ENCODE peak calls at places on chromosomes 4 and X, in ten cellular contexts. One of them, this sample, is unnamed.

GRCh38 chr4:151810476-151810875 is 49.7 kb upstream of the GATB start:
- DNase-seq in pancreas: no peak
- DNase-seq in Karpas-422: no peak
- DNase-seq in K562: no peak
- DNase-seq in CD4-positive, alpha-beta T cell: no peak
- DNase-seq in mammary epithelial cell: no peak
- DNase-seq in RWPE2: no peak
- DNase-seq in A673: no peak
- DNase-seq in transverse colon: no peak
- DNase-seq in AG04450: no peak
- DNase-seq in this sample: no peak

GRCh38 chrX:123085311-123085940 is 98.7 kb upstream of the GRIA3 start:
- DNase-seq in pancreas: no peak
- DNase-seq in Karpas-422: no peak
- DNase-seq in K562: no peak
- DNase-seq in CD4-positive, alpha-beta T cell: no peak
- DNase-seq in mammary epithelial cell: no peak
- DNase-seq in RWPE2: no peak
- DNase-seq in A673: no peak
- DNase-seq in transverse colon: no peak
- DNase-seq in AG04450: no peak
- DNase-seq in this sample: no peak

GRCh38 chr4:111945014-111945413 is 200.2 kb upstream of the FAM241A start:
- DNase-seq in pancreas: no peak
- DNase-seq in Karpas-422: no peak
- DNase-seq in K562: no peak
- DNase-seq in CD4-positive, alpha-beta T cell: no peak
- DNase-seq in mammary epithelial cell: no peak
- DNase-seq in RWPE2: no peak
- DNase-seq in A673: no peak
- DNase-seq in transverse colon: no peak
- DNase-seq in AG04450: no peak
- DNase-seq in this sample: no peak

GRCh38 chr4:188408244-188409067 is 269.2 kb downstream of the TRIML1 start:
- DNase-seq in pancreas: no peak
- DNase-seq in Karpas-422: no peak
- DNase-seq in K562: no peak
- DNase-seq in CD4-positive, alpha-beta T cell: no peak
- DNase-seq in mammary epithelial cell: peak; percentile 56
- DNase-seq in RWPE2: no peak
- DNase-seq in A673: no peak
- DNase-seq in transverse colon: no peak
- DNase-seq in AG04450: no peak
- DNase-seq in this sample: no peak

GRCh38 chr4:153131478-153132069 is 72.7 kb upstream of the TRIM2 start:
- DNase-seq in pancreas: no peak
- DNase-seq in Karpas-422: no peak
- DNase-seq in K562: no peak
- DNase-seq in CD4-positive, alpha-beta T cell: no peak
- DNase-seq in mammary epithelial cell: no peak
- DNase-seq in RWPE2: peak; percentile 9
- DNase-seq in A673: peak; percentile 39
- DNase-seq in transverse colon: no peak
- DNase-seq in AG04450: no peak
- DNase-seq in this sample: no peak

GRCh38 chrX:68895339-68896250 is 66.8 kb downstream of the EFNB1 start:
- DNase-seq in pancreas: no peak
- DNase-seq in Karpas-422: no peak
- DNase-seq in K562: peak; percentile 5
- DNase-seq in CD4-positive, alpha-beta T cell: no peak
- DNase-seq in mammary epithelial cell: peak; percentile 65
- DNase-seq in RWPE2: peak; percentile 73
- DNase-seq in A673: peak; percentile 41
- DNase-seq in transverse colon: peak; percentile 62
- DNase-seq in AG04450: peak; percentile 13
- DNase-seq in this sample: no peak

GRCh38 chr4:73952352-73952751 is 29.5 kb downstream of the PF4 start:
- DNase-seq in pancreas: no peak
- DNase-seq in Karpas-422: no peak
- DNase-seq in K562: no peak
- DNase-seq in CD4-positive, alpha-beta T cell: no peak
- DNase-seq in mammary epithelial cell: no peak
- DNase-seq in RWPE2: no peak
- DNase-seq in A673: no peak
- DNase-seq in transverse colon: no peak
- DNase-seq in AG04450: no peak
- DNase-seq in this sample: no peak

GRCh38 chrX:77493677-77494553 is 46.7 kb downstream of the FGF16 start:
- DNase-seq in pancreas: peak; percentile 25
- DNase-seq in Karpas-422: no peak
- DNase-seq in K562: peak; percentile 75
- DNase-seq in CD4-positive, alpha-beta T cell: no peak
- DNase-seq in mammary epithelial cell: peak; percentile 23
- DNase-seq in RWPE2: no peak
- DNase-seq in A673: peak; percentile 92
- DNase-seq in transverse colon: no peak
- DNase-seq in AG04450: peak; percentile 67
- DNase-seq in this sample: no peak

DNA sequence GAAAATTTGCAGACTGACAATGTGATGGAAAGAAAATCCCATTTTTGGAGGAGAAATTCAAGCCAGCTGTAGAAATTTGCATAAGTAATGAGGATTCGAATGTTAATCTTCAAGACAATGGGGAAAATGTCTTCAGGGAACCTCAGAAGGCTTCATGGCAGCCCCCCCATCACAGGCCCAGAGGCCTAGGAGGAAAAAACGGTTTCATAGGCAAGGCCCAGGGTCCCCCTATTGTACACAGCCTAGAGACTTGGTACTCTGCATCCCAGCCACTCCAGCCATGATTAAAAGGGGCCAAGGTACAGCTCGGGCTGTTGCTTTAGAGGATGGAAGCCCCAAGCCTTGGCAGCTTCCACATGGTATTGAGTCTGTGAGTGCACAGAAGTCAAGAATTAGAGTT is 303.6 kb upstream of the PCDH7 start:
- DNase-seq in pancreas: no peak
- DNase-seq in Karpas-422: no peak
- DNase-seq in K562: no peak
- DNase-seq in CD4-positive, alpha-beta T cell: no peak
- DNase-seq in mammary epithelial cell: no peak
- DNase-seq in RWPE2: no peak
- DNase-seq in A673: no peak
- DNase-seq in transverse colon: no peak
- DNase-seq in AG04450: no peak
- DNase-seq in this sample: no peak
- H3K9me3 ChIP-seq in pancreas: no peaks in the 10 kb centered on the region
- H3K9me3 ChIP-seq in Karpas-422: peaks cover 34% of the 10 kb centered on the region
- H3K9me3 ChIP-seq in K562: no peaks in the 10 kb centered on the region
- H3K9me3 ChIP-seq in CD4-positive, alpha-beta T cell: peaks cover 23% of the 10 kb centered on the region
- H3K9me3 ChIP-seq in mammary epithelial cell: peaks cover 19% of the 10 kb centered on the region
- H3K9me3 ChIP-seq in RWPE2: peaks cover 3% of the 10 kb centered on the region
- H3K9me3 ChIP-seq in A673: peaks cover 45% of the 10 kb centered on the region
- H3K9me3 ChIP-seq in transverse colon: peaks cover 7% of the 10 kb centered on the region
- H3K9me3 ChIP-seq in AG04450: peaks cover 5% of the 10 kb centered on the region
- H3K9me3 ChIP-seq in this sample: peaks cover 4% of the 10 kb centered on the region

GRCh38 chr4:41881931-41882621 is 53.2 kb upstream of the TMEM33 start:
- DNase-seq in pancreas: no peak
- DNase-seq in Karpas-422: no peak
- DNase-seq in K562: no peak
- DNase-seq in CD4-positive, alpha-beta T cell: no peak
- DNase-seq in mammary epithelial cell: no peak
- DNase-seq in RWPE2: no peak
- DNase-seq in A673: no peak
- DNase-seq in transverse colon: no peak
- DNase-seq in AG04450: no peak
- DNase-seq in this sample: no peak
- H3K27me3 ChIP-seq in pancreas: peaks cover 37% of the 10 kb centered on the region
- H3K27me3 ChIP-seq in Karpas-422: no peaks in the 10 kb centered on the region
- H3K27me3 ChIP-seq in K562: peaks cover 28% of the 10 kb centered on the region
- H3K27me3 ChIP-seq in CD4-positive, alpha-beta T cell: peaks cover 69% of the 10 kb centered on the region
- H3K27me3 ChIP-seq in mammary epithelial cell: peaks cover 58% of the 10 kb centered on the region
- H3K27me3 ChIP-seq in RWPE2: peaks cover 56% of the 10 kb centered on the region
- H3K27me3 ChIP-seq in A673: peaks cover 57% of the 10 kb centered on the region
- H3K27me3 ChIP-seq in transverse colon: peaks cover 93% of the 10 kb centered on the region
- H3K27me3 ChIP-seq in AG04450: peaks cover 82% of the 10 kb centered on the region
- H3K27me3 ChIP-seq in this sample: peaks cover 36% of the 10 kb centered on the region

GRCh38 chr4:95304898-95305297 is 243.9 kb downstream of the UNC5C start:
- DNase-seq in pancreas: no peak
- DNase-seq in Karpas-422: no peak
- DNase-seq in K562: no peak
- DNase-seq in CD4-positive, alpha-beta T cell: no peak
- DNase-seq in mammary epithelial cell: peak; percentile 89
- DNase-seq in RWPE2: no peak
- DNase-seq in A673: no peak
- DNase-seq in transverse colon: no peak
- DNase-seq in AG04450: no peak
- DNase-seq in this sample: no peak
- H3K9me3 ChIP-seq in pancreas: no peaks in the 10 kb centered on the region
- H3K9me3 ChIP-seq in Karpas-422: no peaks in the 10 kb centered on the region
- H3K9me3 ChIP-seq in K562: no peaks in the 10 kb centered on the region
- H3K9me3 ChIP-seq in CD4-positive, alpha-beta T cell: no peaks in the 10 kb centered on the region
- H3K9me3 ChIP-seq in mammary epithelial cell: no peaks in the 10 kb centered on the region
- H3K9me3 ChIP-seq in RWPE2: no peaks in the 10 kb centered on the region
- H3K9me3 ChIP-seq in A673: no peaks in the 10 kb centered on the region
- H3K9me3 ChIP-seq in transverse colon: no peaks in the 10 kb centered on the region
- H3K9me3 ChIP-seq in AG04450: no peaks in the 10 kb centered on the region
- H3K9me3 ChIP-seq in this sample: no peaks in the 10 kb centered on the region

GRCh38 chr4:7369511-7369910 is 65.2 kb downstream of the PSAPL1 start:
- DNase-seq in pancreas: peak; percentile 48
- DNase-seq in Karpas-422: no peak
- DNase-seq in K562: no peak
- DNase-seq in CD4-positive, alpha-beta T cell: no peak
- DNase-seq in mammary epithelial cell: no peak
- DNase-seq in RWPE2: no peak
- DNase-seq in A673: no peak
- DNase-seq in transverse colon: no peak
- DNase-seq in AG04450: no peak
- DNase-seq in this sample: no peak
- H3K27me3 ChIP-seq in pancreas: peaks cover 7% of the 10 kb centered on the region
- H3K27me3 ChIP-seq in Karpas-422: no peaks in the 10 kb centered on the region
- H3K27me3 ChIP-seq in K562: peaks cover 20% of the 10 kb centered on the region
- H3K27me3 ChIP-seq in CD4-positive, alpha-beta T cell: no peaks in the 10 kb centered on the region
- H3K27me3 ChIP-seq in mammary epithelial cell: peaks cover 9% of the 10 kb centered on the region
- H3K27me3 ChIP-seq in RWPE2: peaks cover 34% of the 10 kb centered on the region
- H3K27me3 ChIP-seq in A673: peaks cover 36% of the 10 kb centered on the region
- H3K27me3 ChIP-seq in transverse colon: no peaks in the 10 kb centered on the region
- H3K27me3 ChIP-seq in AG04450: peaks cover 53% of the 10 kb centered on the region
- H3K27me3 ChIP-seq in this sample: no peaks in the 10 kb centered on the region

DNA sequence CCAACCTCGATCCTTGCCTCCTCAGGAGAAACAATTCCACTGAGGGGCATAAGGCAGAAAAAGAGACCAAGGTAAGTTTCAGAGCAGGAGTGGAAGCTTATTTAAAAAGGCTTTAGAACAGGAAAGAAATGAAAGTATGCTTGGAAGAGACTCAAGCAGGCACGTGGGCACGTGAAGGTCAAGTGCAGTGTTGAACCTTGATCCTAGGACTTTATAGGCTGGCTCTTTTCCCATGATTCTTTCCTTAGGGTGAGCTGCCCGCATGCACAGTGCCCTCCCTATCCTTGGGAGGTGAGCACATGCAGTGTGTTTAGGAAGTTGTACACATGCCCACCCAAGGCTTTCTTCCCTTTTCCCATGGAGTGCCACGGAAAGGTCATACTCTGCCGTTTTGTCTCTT is 4.0 kb upstream of the PI4K2B start:
- DNase-seq in pancreas: no peak
- DNase-seq in Karpas-422: no peak
- DNase-seq in K562: no peak
- DNase-seq in CD4-positive, alpha-beta T cell: no peak
- DNase-seq in mammary epithelial cell: no peak
- DNase-seq in RWPE2: no peak
- DNase-seq in A673: no peak
- DNase-seq in transverse colon: no peak
- DNase-seq in AG04450: no peak
- DNase-seq in this sample: no peak
- H3K9me3 ChIP-seq in pancreas: peaks cover under 1% of the 10 kb centered on the region
- H3K9me3 ChIP-seq in Karpas-422: peaks cover 12% of the 10 kb centered on the region
- H3K9me3 ChIP-seq in K562: no peaks in the 10 kb centered on the region
- H3K9me3 ChIP-seq in CD4-positive, alpha-beta T cell: peaks cover 38% of the 10 kb centered on the region
- H3K9me3 ChIP-seq in mammary epithelial cell: no peaks in the 10 kb centered on the region
- H3K9me3 ChIP-seq in RWPE2: no peaks in the 10 kb centered on the region
- H3K9me3 ChIP-seq in A673: peaks cover 25% of the 10 kb centered on the region
- H3K9me3 ChIP-seq in transverse colon: peaks cover 13% of the 10 kb centered on the region
- H3K9me3 ChIP-seq in AG04450: peaks cover 5% of the 10 kb centered on the region
- H3K9me3 ChIP-seq in this sample: no peaks in the 10 kb centered on the region

GRCh38 chr4:6565691-6566431 is 9.1 kb upstream of the MAN2B2 start:
- DNase-seq in pancreas: no peak
- DNase-seq in Karpas-422: no peak
- DNase-seq in K562: no peak
- DNase-seq in CD4-positive, alpha-beta T cell: no peak
- DNase-seq in mammary epithelial cell: peak; percentile 21
- DNase-seq in RWPE2: no peak
- DNase-seq in A673: no peak
- DNase-seq in transverse colon: no peak
- DNase-seq in AG04450: no peak
- DNase-seq in this sample: no peak

GRCh38 chr4:6568148-6568547 is 6.8 kb upstream of the MAN2B2 start:
- DNase-seq in pancreas: no peak
- DNase-seq in Karpas-422: no peak
- DNase-seq in K562: no peak
- DNase-seq in CD4-positive, alpha-beta T cell: no peak
- DNase-seq in mammary epithelial cell: no peak
- DNase-seq in RWPE2: no peak
- DNase-seq in A673: no peak
- DNase-seq in transverse colon: no peak
- DNase-seq in AG04450: no peak
- DNase-seq in this sample: no peak

GRCh38 chr4:6567218-6567617 is 7.8 kb upstream of the MAN2B2 start:
- DNase-seq in pancreas: no peak
- DNase-seq in Karpas-422: no peak
- DNase-seq in K562: no peak
- DNase-seq in CD4-positive, alpha-beta T cell: no peak
- DNase-seq in mammary epithelial cell: no peak
- DNase-seq in RWPE2: no peak
- DNase-seq in A673: no peak
- DNase-seq in transverse colon: no peak
- DNase-seq in AG04450: no peak
- DNase-seq in this sample: no peak

GRCh38 chr4:6568689-6569332 is 6.2 kb upstream of the MAN2B2 start:
- DNase-seq in pancreas: no peak
- DNase-seq in Karpas-422: no peak
- DNase-seq in K562: peak; percentile 27
- DNase-seq in CD4-positive, alpha-beta T cell: no peak
- DNase-seq in mammary epithelial cell: peak; percentile 74
- DNase-seq in RWPE2: no peak
- DNase-seq in A673: peak; percentile 73
- DNase-seq in transverse colon: no peak
- DNase-seq in AG04450: no peak
- DNase-seq in this sample: no peak

DNA sequence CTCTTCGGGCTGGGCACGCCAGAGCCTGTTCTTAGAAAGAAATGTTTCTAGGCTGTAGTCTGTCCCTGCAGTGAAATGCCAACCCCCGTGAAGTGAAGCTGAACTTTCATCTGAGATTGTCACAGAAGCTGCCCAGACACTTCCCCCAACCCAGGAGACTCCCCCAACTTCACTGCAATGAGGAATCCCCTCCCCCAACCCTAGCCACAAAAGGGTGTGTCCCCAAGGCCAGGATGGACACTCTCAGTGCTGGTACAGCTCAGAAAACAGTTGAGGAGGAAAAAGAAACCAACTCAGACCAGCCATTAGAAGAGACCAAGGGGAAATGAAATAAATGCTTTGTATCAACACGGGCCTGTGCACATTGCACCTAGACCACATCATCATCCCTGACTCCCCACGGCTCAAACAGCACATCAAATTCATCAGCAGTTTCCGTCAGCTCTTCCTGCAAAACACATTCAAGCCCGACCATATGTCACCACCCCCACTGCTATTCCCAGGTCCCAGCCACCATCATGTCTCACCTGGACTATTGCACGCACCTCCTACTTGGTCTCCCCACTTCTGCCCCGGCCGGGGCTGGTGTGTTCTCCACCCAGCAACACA is 8.3 kb upstream of the MAN2B2 start:
- DNase-seq in pancreas: no peak
- DNase-seq in Karpas-422: no peak
- DNase-seq in K562: no peak
- DNase-seq in CD4-positive, alpha-beta T cell: no peak
- DNase-seq in mammary epithelial cell: no peak
- DNase-seq in RWPE2: no peak
- DNase-seq in A673: no peak
- DNase-seq in transverse colon: no peak
- DNase-seq in AG04450: no peak
- DNase-seq in this sample: no peak
- H3K27me3 ChIP-seq in pancreas: peaks cover 7% of the 10 kb centered on the region
- H3K27me3 ChIP-seq in Karpas-422: no peaks in the 10 kb centered on the region
- H3K27me3 ChIP-seq in K562: peaks cover 21% of the 10 kb centered on the region
- H3K27me3 ChIP-seq in CD4-positive, alpha-beta T cell: peaks cover 32% of the 10 kb centered on the region
- H3K27me3 ChIP-seq in mammary epithelial cell: peaks cover 5% of the 10 kb centered on the region
- H3K27me3 ChIP-seq in RWPE2: peaks cover 15% of the 10 kb centered on the region
- H3K27me3 ChIP-seq in A673: peaks cover 35% of the 10 kb centered on the region
- H3K27me3 ChIP-seq in transverse colon: peaks cover 35% of the 10 kb centered on the region
- H3K27me3 ChIP-seq in AG04450: peaks cover 48% of the 10 kb centered on the region
- H3K27me3 ChIP-seq in this sample: peaks cover 9% of the 10 kb centered on the region

This sample was measured in CD4-positive, alpha-beta memory T cell.